ENCODE peak calls at places on chromosomes 16 and 17, in nine cellular contexts. One of them, this sample, is unnamed.

GRCh38 chr16:49640606-49641005 is 215.3 kb downstream of the ZNF423 start:
- DNase-seq in stomach: no peak
- DNase-seq in OCI-M1: no peak
- DNase-seq in astrocyte of the cerebellum: no peak
- DNase-seq in tibial artery: no peak
- DNase-seq in NCI-H510A treated with DMSO at 0.1 percent for 48 hours: no peak
- DNase-seq in hypothalamus: no peak
- DNase-seq in H54: no peak
- DNase-seq in astrocyte of the hippocampus: peak
- DNase-seq in this sample: no peak

GRCh38 chr17:20313306-20313705 is 154.0 kb downstream of the LGALS9B start:
- DNase-seq in astrocyte of the hippocampus: no peak
- DNase-seq in NCI-H510A treated with DMSO at 0.1 percent for 48 hours: no peak
- DNase-seq in astrocyte of the cerebellum: no peak
- DNase-seq in tibial artery: no peak
- DNase-seq in stomach: no peak
- DNase-seq in H54: no peak
- DNase-seq in hypothalamus: no peak
- DNase-seq in OCI-M1: no peak
- DNase-seq in this sample: no peak

GRCh38 chr17:42387221-42387657 is 1.0 kb downstream of the STAT3 start:
- DNase-seq in astrocyte of the hippocampus: peak
- DNase-seq in tibial artery: no peak
- DNase-seq in OCI-M1: peak
- DNase-seq in astrocyte of the cerebellum: no peak
- DNase-seq in H54: no peak
- DNase-seq in NCI-H510A treated with DMSO at 0.1 percent for 48 hours: no peak
- DNase-seq in hypothalamus: no peak
- DNase-seq in stomach: no peak
- DNase-seq in this sample: peak

GRCh38 chr16:77399546-77399945 is 35.3 kb downstream of the ADAMTS18 start:
- DNase-seq in H54: no peak
- DNase-seq in astrocyte of the cerebellum: no peak
- DNase-seq in tibial artery: no peak
- DNase-seq in stomach: no peak
- DNase-seq in NCI-H510A treated with DMSO at 0.1 percent for 48 hours: no peak
- DNase-seq in astrocyte of the hippocampus: no peak
- DNase-seq in hypothalamus: no peak
- DNase-seq in OCI-M1: no peak
- DNase-seq in this sample: no peak

GRCh38 chr17:38912221-38912813 is 13.1 kb upstream of the LASP1NB start:
- DNase-seq in stomach: peak
- DNase-seq in NCI-H510A treated with DMSO at 0.1 percent for 48 hours: no peak
- DNase-seq in astrocyte of the cerebellum: no peak
- DNase-seq in H54: no peak
- DNase-seq in tibial artery: no peak
- DNase-seq in hypothalamus: no peak
- DNase-seq in OCI-M1: no peak
- DNase-seq in astrocyte of the hippocampus: no peak
- DNase-seq in this sample: no peak

GRCh38 chr16:19898924-19899604 is 14.4 kb upstream of the GPRC5B start:
- DNase-seq in H54: no peak
- DNase-seq in astrocyte of the cerebellum: peak
- DNase-seq in tibial artery: peak
- DNase-seq in OCI-M1: peak
- DNase-seq in astrocyte of the hippocampus: peak
- DNase-seq in stomach: peak
- DNase-seq in hypothalamus: peak
- DNase-seq in NCI-H510A treated with DMSO at 0.1 percent for 48 hours: peak
- DNase-seq in this sample: peak

GRCh38 chr17:31554930-31555329 is 163.5 kb downstream of the RAB11FIP4 start:
- DNase-seq in astrocyte of the hippocampus: no peak
- DNase-seq in stomach: no peak
- DNase-seq in NCI-H510A treated with DMSO at 0.1 percent for 48 hours: no peak
- DNase-seq in OCI-M1: no peak
- DNase-seq in hypothalamus: no peak
- DNase-seq in astrocyte of the cerebellum: no peak
- DNase-seq in tibial artery: no peak
- DNase-seq in H54: no peak
- DNase-seq in this sample: no peak

GRCh38 chr17:8473451-8474192 is 37.9 kb downstream of the NDEL1 start:
- DNase-seq in tibial artery: no peak
- DNase-seq in stomach: no peak
- DNase-seq in OCI-M1: no peak
- DNase-seq in hypothalamus: no peak
- DNase-seq in astrocyte of the hippocampus: no peak
- DNase-seq in astrocyte of the cerebellum: no peak
- DNase-seq in NCI-H510A treated with DMSO at 0.1 percent for 48 hours: no peak
- DNase-seq in H54: no peak
- DNase-seq in this sample: no peak

GRCh38 chr17:72237223-72237622 is 116.4 kb downstream of the SOX9 start:
- DNase-seq in astrocyte of the cerebellum: no peak
- DNase-seq in NCI-H510A treated with DMSO at 0.1 percent for 48 hours: peak
- DNase-seq in astrocyte of the hippocampus: no peak
- DNase-seq in hypothalamus: no peak
- DNase-seq in OCI-M1: no peak
- DNase-seq in tibial artery: no peak
- DNase-seq in H54: no peak
- DNase-seq in stomach: no peak
- DNase-seq in this sample: no peak

GRCh38 chr17:29140051-29140582 is 40.1 kb downstream of the MYO18A start:
- DNase-seq in stomach: peak
- DNase-seq in H54: peak
- DNase-seq in OCI-M1: peak
- DNase-seq in hypothalamus: peak
- DNase-seq in astrocyte of the hippocampus: peak
- DNase-seq in tibial artery: peak
- DNase-seq in astrocyte of the cerebellum: no peak
- DNase-seq in NCI-H510A treated with DMSO at 0.1 percent for 48 hours: peak
- DNase-seq in this sample: peak